ENCODE peak calls at places on chromosomes 13 and 19, in eight cellular contexts. One of them, this sample, is unnamed.

GRCh38 chr13:24280722-24281121 is 28.7 kb upstream of the C1QTNF9 start:
- DNase-seq in HCT116: no peak
- DNase-seq in HepG2: no peak
- DNase-seq in A549: no peak
- DNase-seq in GM12878: peak; percentile 30
- DNase-seq in Panc1: no peak
- DNase-seq in HL-60: peak; percentile 15
- DNase-seq in K562: no peak
- DNase-seq in this sample: no peak

GRCh38 chr13:95814494-95814893 is 137.6 kb downstream of the DNAJC3 start:
- DNase-seq in HCT116: no peak
- DNase-seq in HepG2: peak; percentile 9
- DNase-seq in A549: no peak
- DNase-seq in GM12878: no peak
- DNase-seq in Panc1: no peak
- DNase-seq in HL-60: no peak
- DNase-seq in K562: no peak
- DNase-seq in this sample: no peak

GRCh38 chr19:289651-290538 is 1.3 kb downstream of the PLPP2 start:
- DNase-seq in HCT116: peak; percentile 74
- DNase-seq in HepG2: peak; percentile 42
- DNase-seq in A549: peak; percentile 86
- DNase-seq in GM12878: no peak
- DNase-seq in Panc1: peak; percentile 7
- DNase-seq in HL-60: no peak
- DNase-seq in K562: peak; percentile 43
- DNase-seq in this sample: peak; percentile 27

GRCh38 chr13:111906816-111907215 is 160.1 kb upstream of the SOX1 start:
- DNase-seq in HCT116: no peak
- DNase-seq in HepG2: no peak
- DNase-seq in A549: no peak
- DNase-seq in GM12878: no peak
- DNase-seq in Panc1: no peak
- DNase-seq in HL-60: no peak
- DNase-seq in K562: no peak
- DNase-seq in this sample: no peak

GRCh38 chr13:94858856-94859811 is 146.8 kb upstream of the SOX21 start:
- DNase-seq in HCT116: no peak
- DNase-seq in HepG2: no peak
- DNase-seq in A549: no peak
- DNase-seq in GM12878: no peak
- DNase-seq in Panc1: no peak
- DNase-seq in HL-60: no peak
- DNase-seq in K562: no peak
- DNase-seq in this sample: no peak

GRCh38 chr13:113761136-113761535 is 2.1 kb downstream of the TMEM255B start:
- DNase-seq in HCT116: no peak
- DNase-seq in HepG2: no peak
- DNase-seq in A549: no peak
- DNase-seq in GM12878: no peak
- DNase-seq in Panc1: no peak
- DNase-seq in HL-60: no peak
- DNase-seq in K562: no peak
- DNase-seq in this sample: no peak

GRCh38 chr13:98476538-98476966 is 100.4 kb downstream of the STK24 start:
- DNase-seq in HCT116: peak; percentile 64
- DNase-seq in HepG2: no peak
- DNase-seq in A549: no peak
- DNase-seq in GM12878: peak; percentile 90
- DNase-seq in Panc1: no peak
- DNase-seq in HL-60: peak; percentile 73
- DNase-seq in K562: peak; percentile 33
- DNase-seq in this sample: no peak

GRCh38 chr19:5792224-5792623 is 1.3 kb upstream of the DUS3L start:
- DNase-seq in HCT116: no peak
- DNase-seq in HepG2: no peak
- DNase-seq in A549: no peak
- DNase-seq in GM12878: no peak
- DNase-seq in Panc1: no peak
- DNase-seq in HL-60: no peak
- DNase-seq in K562: no peak
- DNase-seq in this sample: no peak

GRCh38 chr13:110135977-110136597 is 170.9 kb downstream of the COL4A1 start:
- DNase-seq in HCT116: no peak
- DNase-seq in HepG2: no peak
- DNase-seq in A549: no peak
- DNase-seq in GM12878: no peak
- DNase-seq in Panc1: no peak
- DNase-seq in HL-60: no peak
- DNase-seq in K562: no peak
- DNase-seq in this sample: no peak

GRCh38 chr19:3693030-3693925 is 7.0 kb downstream of the PIP5K1C start:
- DNase-seq in HCT116: no peak
- DNase-seq in HepG2: no peak
- DNase-seq in A549: no peak
- DNase-seq in GM12878: no peak
- DNase-seq in Panc1: no peak
- DNase-seq in HL-60: no peak
- DNase-seq in K562: no peak
- DNase-seq in this sample: peak; percentile 23

GRCh38 chr19:49858591-49858985 is 7.6 kb downstream of the PTOV1 start:
- DNase-seq in HCT116: no peak
- DNase-seq in HepG2: no peak
- DNase-seq in A549: no peak
- DNase-seq in GM12878: no peak
- DNase-seq in Panc1: no peak
- DNase-seq in HL-60: no peak
- DNase-seq in K562: no peak
- DNase-seq in this sample: no peak

DNA sequence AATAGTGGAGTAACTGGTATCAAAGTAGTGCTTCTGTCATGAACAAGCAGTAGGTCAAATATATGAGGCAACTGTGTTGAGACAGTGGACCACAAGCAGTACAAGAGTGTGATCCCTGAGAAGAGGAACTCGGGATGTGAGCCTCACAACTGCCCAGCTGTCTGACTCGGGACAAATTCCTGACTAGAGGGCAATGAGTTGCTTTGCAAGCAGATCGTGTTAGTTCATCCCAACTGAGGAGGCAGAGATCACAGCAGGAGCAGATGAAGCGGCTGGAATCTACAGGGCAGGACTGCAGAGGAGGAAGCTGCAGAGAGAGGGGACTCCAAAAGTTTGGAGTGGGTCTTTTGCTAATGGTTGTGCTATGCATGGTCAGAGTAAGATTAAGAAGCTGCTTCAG is 741.1 kb downstream of the DIAPH3 start:
- DNase-seq in HCT116: no peak
- DNase-seq in HepG2: no peak
- DNase-seq in A549: no peak
- DNase-seq in GM12878: no peak
- DNase-seq in Panc1: no peak
- DNase-seq in HL-60: no peak
- DNase-seq in K562: no peak
- DNase-seq in this sample: no peak
- TF ChIP-seq REST in HCT116: no peak
- TF ChIP-seq REST in HepG2: no peak
- TF ChIP-seq REST in A549: no peak
- TF ChIP-seq REST in GM12878: no peak
- TF ChIP-seq REST in Panc1: no peak
- TF ChIP-seq REST in HL-60: no peak
- TF ChIP-seq REST in K562: no peak
- TF ChIP-seq REST in this sample: no peak

DNA sequence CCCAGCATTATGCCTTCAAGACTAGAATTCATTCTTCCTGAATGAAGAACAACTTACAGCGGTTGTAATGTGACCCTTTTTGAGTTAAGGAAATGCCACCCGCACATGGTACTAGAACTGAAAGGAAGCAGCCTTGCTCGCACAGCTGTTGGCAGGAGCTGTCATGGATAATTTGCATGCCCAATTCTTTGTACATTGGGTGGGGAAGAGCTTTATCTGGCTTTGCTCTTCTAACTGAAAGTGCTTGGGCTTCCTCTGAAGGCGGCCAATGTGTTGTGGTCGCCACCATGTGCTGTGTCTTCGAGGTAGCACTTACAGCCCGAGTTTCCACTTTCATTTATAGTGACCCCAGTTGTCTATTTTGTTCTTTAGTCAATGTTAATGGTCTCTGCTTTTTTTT is 3.4 kb downstream of the CCNE1 start:
- DNase-seq in HCT116: no peak
- DNase-seq in HepG2: no peak
- DNase-seq in A549: no peak
- DNase-seq in GM12878: peak; percentile 70
- DNase-seq in Panc1: no peak
- DNase-seq in HL-60: no peak
- DNase-seq in K562: no peak
- DNase-seq in this sample: no peak
- H3K27ac ChIP-seq in HCT116: no peak overlapping the region
- H3K27ac ChIP-seq in HepG2: no peak overlapping the region
- H3K27ac ChIP-seq in A549: no peak overlapping the region
- H3K27ac ChIP-seq in GM12878: peak overlapping the region; percentile 13
- H3K27ac ChIP-seq in Panc1: no peak overlapping the region
- H3K27ac ChIP-seq in HL-60: no peak overlapping the region
- H3K27ac ChIP-seq in K562: no peak overlapping the region
- H3K27ac ChIP-seq in this sample: no peak overlapping the region

GRCh38 chr13:64778002-64778401 is 2452.1 kb downstream of the PCDH9 start:
- DNase-seq in HCT116: no peak
- DNase-seq in HepG2: no peak
- DNase-seq in A549: no peak
- DNase-seq in GM12878: no peak
- DNase-seq in Panc1: no peak
- DNase-seq in HL-60: no peak
- DNase-seq in K562: no peak
- DNase-seq in this sample: no peak

GRCh38 chr13:64782459-64782858 is 2447.7 kb downstream of the PCDH9 start:
- DNase-seq in HCT116: no peak
- DNase-seq in HepG2: no peak
- DNase-seq in A549: peak; percentile 5
- DNase-seq in GM12878: no peak
- DNase-seq in Panc1: no peak
- DNase-seq in HL-60: no peak
- DNase-seq in K562: no peak
- DNase-seq in this sample: no peak
- TF ChIP-seq REST in HCT116: no peak
- TF ChIP-seq REST in HepG2: no peak
- TF ChIP-seq REST in A549: no peak
- TF ChIP-seq REST in GM12878: no peak
- TF ChIP-seq REST in Panc1: no peak
- TF ChIP-seq REST in HL-60: no peak
- TF ChIP-seq REST in K562: no peak
- TF ChIP-seq REST in this sample: no peak

DNA sequence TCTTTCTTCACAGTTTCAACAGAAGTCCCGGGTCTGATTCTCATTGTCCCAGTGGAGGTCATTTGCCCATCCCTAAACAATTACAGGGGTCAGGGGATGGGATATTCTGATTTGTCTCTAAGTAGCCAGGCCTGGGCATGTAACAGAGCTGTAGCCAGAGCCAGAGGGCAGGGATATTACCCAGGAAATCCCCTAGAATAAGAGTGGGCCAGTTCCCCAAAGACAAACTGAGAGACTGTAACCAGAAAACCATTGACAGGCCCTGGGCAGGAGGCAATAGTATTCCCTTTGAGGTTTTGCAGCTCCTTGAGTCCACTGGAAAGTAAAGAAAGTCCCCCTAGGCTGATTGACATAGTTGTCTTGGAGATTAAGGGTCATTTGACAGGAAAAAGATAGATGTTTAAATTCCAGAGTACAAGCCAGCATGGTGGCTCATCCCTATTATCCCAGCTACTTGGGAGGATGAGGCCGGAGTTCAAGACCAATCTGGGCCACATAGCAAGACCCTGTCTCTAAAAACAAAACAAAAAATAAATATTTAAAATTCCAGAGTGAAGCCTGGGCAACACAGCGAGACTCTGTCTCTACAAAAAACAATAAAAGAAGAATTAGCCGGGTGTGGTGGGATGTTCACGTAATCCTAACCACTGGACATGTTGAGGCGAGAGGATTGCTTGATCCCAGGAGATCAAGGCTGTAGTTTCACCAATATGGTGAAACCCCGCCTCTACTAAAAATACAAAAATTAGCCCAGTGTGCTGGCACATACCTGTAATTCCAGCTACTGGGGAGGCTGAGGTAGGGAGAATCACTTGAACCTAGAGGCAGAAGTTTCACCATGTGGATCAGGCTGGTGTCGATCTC is 1.9 kb upstream of the SDHAF1 start:
- DNase-seq in HCT116: no peak
- DNase-seq in HepG2: no peak
- DNase-seq in A549: no peak
- DNase-seq in GM12878: no peak
- DNase-seq in Panc1: no peak
- DNase-seq in HL-60: no peak
- DNase-seq in K562: no peak
- DNase-seq in this sample: no peak
- H3K27ac ChIP-seq in HCT116: no peak overlapping the region
- H3K27ac ChIP-seq in HepG2: no peak overlapping the region
- H3K27ac ChIP-seq in A549: no peak overlapping the region
- H3K27ac ChIP-seq in GM12878: no peak overlapping the region
- H3K27ac ChIP-seq in Panc1: no peak overlapping the region
- H3K27ac ChIP-seq in HL-60: no peak overlapping the region
- H3K27ac ChIP-seq in K562: no peak overlapping the region
- H3K27ac ChIP-seq in this sample: no peak overlapping the region

DNA sequence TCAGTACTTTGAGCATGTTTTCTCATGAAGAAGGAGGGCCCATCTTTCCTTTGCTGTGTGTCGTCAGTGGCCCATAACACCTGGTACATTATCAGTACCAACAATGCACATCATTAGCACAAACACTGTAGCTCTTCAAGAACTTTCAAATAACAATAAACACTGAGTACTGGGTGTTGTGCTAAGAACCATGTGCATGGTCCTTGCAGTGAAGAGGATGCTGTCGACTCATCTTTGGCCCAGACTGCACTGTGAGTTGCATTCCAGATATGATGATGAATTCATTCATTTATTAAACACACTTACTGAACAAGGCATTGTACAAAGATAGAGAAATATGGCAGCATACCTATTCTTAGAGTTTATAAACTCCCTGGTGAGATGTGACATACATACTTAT is 55.8 kb downstream of the FLT3 start:
- DNase-seq in HCT116: no peak
- DNase-seq in HepG2: no peak
- DNase-seq in A549: no peak
- DNase-seq in GM12878: no peak
- DNase-seq in Panc1: no peak
- DNase-seq in HL-60: no peak
- DNase-seq in K562: no peak
- DNase-seq in this sample: no peak
- TF ChIP-seq REST in HCT116: no peak
- TF ChIP-seq REST in HepG2: no peak
- TF ChIP-seq REST in A549: no peak
- TF ChIP-seq REST in GM12878: no peak
- TF ChIP-seq REST in Panc1: no peak
- TF ChIP-seq REST in HL-60: no peak
- TF ChIP-seq REST in K562: no peak
- TF ChIP-seq REST in this sample: no peak

This sample was measured in SK-N-SH.